ENCODE peak calls at places on chromosomes 7 and 10, in ten cellular contexts. R, N, F, M, X, K, J, V, A and U are unnamed samples.

GRCh38 chr7:40850017-40850416 is 715.2 kb downstream of the SUGCT start:
- DNase-seq in M (no peak), F (no peak), N (no peak), V (no peak), A (no peak), K (no peak), X (no peak), R (no peak), J (no peak), U (no peak)

GRCh38 chr10:35874326-35875070 is 232.4 kb upstream of the FZD8 start:
- DNase-seq in M (no peak), F (no peak), J (no peak), A (no peak), X (no peak), V (no peak), K (no peak), R (no peak), N (no peak), U (no peak)

GRCh38 chr7:27176343-27176731 is 2.2 kb upstream of the HOXA10 start:
- DNase-seq in V (peak), N (no peak), A (no peak), J (peak), K (no peak), M (peak), F (peak), X (no peak), R (no peak), U (peak)

GRCh38 chr7:112504093-112504695 is 23.4 kb downstream of the LSMEM1 start:
- DNase-seq in V (no peak), N (no peak), R (no peak), K (no peak), X (no peak), J (no peak), A (no peak), M (no peak), F (no peak), U (no peak)

GRCh38 chr7:23759556-23760391 is 49.8 kb downstream of the STK31 start:
- DNase-seq in F (no peak), A (no peak), V (no peak), N (no peak), M (no peak), J (no peak), R (peak), X (no peak), K (no peak), U (no peak)

GRCh38 chr7:66837007-66837406 is 84.0 kb upstream of the TMEM248 start:
- DNase-seq in R (no peak), K (no peak), F (peak), M (peak), V (no peak), N (no peak), A (no peak), X (no peak), J (no peak), U (no peak)

GRCh38 chr7:140723002-140723401 is 26.5 kb downstream of the NDUFB2 start:
- DNase-seq in A (no peak), V (no peak), X (no peak), M (no peak), K (no peak), F (no peak), R (no peak), N (no peak), J (no peak), U (no peak)

GRCh38 chr10:120833222-120833928 is 17.8 kb upstream of the WDR11 start:
- DNase-seq in R (no peak), A (no peak), V (no peak), K (no peak), F (no peak), N (no peak), M (no peak), X (no peak), J (no peak), U (no peak)

GRCh38 chr7:47669178-47669878 is 87.4 kb upstream of the TNS3 start:
- DNase-seq in N (peak), X (no peak), K (peak), M (peak), A (peak), J (peak), R (peak), F (peak), V (peak), U (no peak)

GRCh38 chr7:18004372-18004771 is 23.3 kb downstream of the PRPS1L1 start:
- DNase-seq in F (no peak), N (no peak), M (no peak), R (no peak), V (no peak), A (no peak), K (no peak), J (no peak), X (no peak), U (no peak)

GRCh38 chr10:79286318-79286951 is 60.8 kb upstream of the PPIF start:
- DNase-seq in X (no peak), A (peak), V (peak), J (peak), N (no peak), M (peak), F (peak), K (no peak), R (no peak), U (no peak)

GRCh38 chr10:102504179-102504975 is 605 bp downstream of the SUFU start:
- DNase-seq in N (no peak), M (peak), X (peak), R (no peak), J (peak), F (peak), K (no peak), A (peak), V (peak), U (peak)

GRCh38 chr7:155579565-155579964 is 33.2 kb upstream of the CNPY1 start:
- DNase-seq in F (peak), A (no peak), N (no peak), V (no peak), M (no peak), K (no peak), J (peak), X (no peak), R (no peak), U (no peak)

GRCh38 chr10:33706746-33707145 is 372.3 kb upstream of the NRP1 start:
- DNase-seq in R (no peak), N (no peak), M (no peak), F (no peak), V (no peak), K (peak), J (no peak), A (no peak), X (no peak), U (no peak)

GRCh38 chr7:95590387-95591248 is 5.7 kb downstream of the PDK4 start:
- DNase-seq in N (no peak), V (no peak), R (no peak), A (no peak), M (no peak), X (no peak), K (no peak), J (no peak), F (no peak), U (no peak)

GRCh38 chr10:94224656-94225055 is 138.1 kb downstream of the NOC3L start:
- DNase-seq in V (no peak), K (no peak), M (no peak), R (peak), X (no peak), J (no peak), N (no peak), A (no peak), F (no peak), U (no peak)

GRCh38 chr7:132002343-132002968 is 446.0 kb upstream of the PODXL start:
- DNase-seq in X (no peak), K (no peak), M (no peak), J (no peak), F (no peak), V (no peak), R (no peak), N (no peak), A (no peak), U (no peak)

GRCh38 chr7:84722086-84722485 is 464.8 kb downstream of the SEMA3D start:
- DNase-seq in N (no peak), A (no peak), M (no peak), X (no peak), V (no peak), F (no peak), J (no peak), R (no peak), K (no peak), U (no peak)

GRCh38 chr7:90655566-90655965 is 59.4 kb downstream of the CDK14 start:
- DNase-seq in K (no peak), R (peak), N (no peak), M (no peak), V (no peak), J (no peak), A (no peak), X (no peak), F (no peak), U (no peak)

GRCh38 chr7:121777672-121778071 is 95.3 kb upstream of the PTPRZ1 start:
- DNase-seq in X (no peak), N (no peak), R (no peak), K (no peak), M (no peak), A (no peak), J (no peak), V (no peak), F (no peak), U (no peak)

GRCh38 chr7:40586197-40586596 is 451.4 kb downstream of the SUGCT start:
- DNase-seq in F (no peak), J (no peak), N (no peak), R (peak), V (no peak), A (no peak), K (no peak), M (no peak), X (no peak), U (no peak)

GRCh38 chr10:4849042-4849402 is 23.0 kb downstream of the AKR1E2 start:
- DNase-seq in N (no peak), X (no peak), F (no peak), J (no peak), M (no peak), R (no peak), A (no peak), K (no peak), V (no peak), U (no peak)

GRCh38 chr10:4073912-4074311 is 288.9 kb upstream of the KLF6 start:
- DNase-seq in R (peak), V (no peak), M (no peak), N (no peak), A (no peak), F (no peak), J (peak), K (no peak), X (no peak), U (no peak)

GRCh38 chr10:117165557-117166419 is 27.7 kb upstream of the VAX1 start:
- DNase-seq in V (no peak), X (peak), A (no peak), K (no peak), M (peak), N (no peak), F (no peak), R (no peak), J (no peak), U (peak)

GRCh38 chr7:4631664-4632171 is 50.4 kb upstream of the FOXK1 start:
- DNase-seq in R (peak), A (peak), M (peak), J (peak), X (peak), F (peak), K (peak), N (peak), V (peak), U (peak)

GRCh38 chr10:16310440-16310839 is 126.4 kb upstream of the PTER start:
- DNase-seq in V (no peak), R (no peak), K (no peak), M (no peak), N (no peak), F (no peak), A (no peak), X (no peak), J (no peak), U (no peak)

GRCh38 chr10:16316733-16317132 is 120.1 kb upstream of the PTER start:
- DNase-seq in V (no peak), J (no peak), N (no peak), F (no peak), X (no peak), M (no peak), K (no peak), R (no peak), A (no peak), U (no peak)

GRCh38 chr10:16314259-16314658 is 122.6 kb upstream of the PTER start:
- DNase-seq in R (no peak), K (no peak), F (no peak), M (no peak), N (no peak), J (no peak), X (no peak), V (no peak), A (no peak), U (no peak)
- TF ChIP-seq CTCF in R (peak), K (no peak), F (no peak), M (no peak), N (no peak), J (peak), X (no peak), V (no peak), A (no peak), U (no peak)

GRCh38 chr10:48838830-48839229 is 100.8 kb downstream of the LRRC18 start:
- DNase-seq in R (no peak), N (no peak), M (no peak), K (no peak), J (no peak), V (no peak), X (no peak), F (no peak), A (no peak), U (no peak)
- TF ChIP-seq CTCF in R (no peak), N (no peak), M (no peak), K (no peak), J (no peak), V (no peak), X (no peak), F (no peak), A (no peak), U (no peak)

GRCh38 chr7:68509054-68509453 is 1089.2 kb upstream of the AUTS2 start:
- DNase-seq in R (no peak), V (no peak), N (no peak), X (no peak), M (no peak), F (no peak), K (no peak), J (no peak), A (no peak), U (no peak)

GRCh38 chr7:68504766-68505165 is 1093.5 kb upstream of the AUTS2 start:
- DNase-seq in F (no peak), V (no peak), A (no peak), R (no peak), M (no peak), N (no peak), K (no peak), X (no peak), J (no peak), U (no peak)

GRCh38 chr7:68507644-68508043 is 1090.6 kb upstream of the AUTS2 start:
- DNase-seq in V (no peak), N (no peak), J (no peak), X (no peak), F (no peak), A (no peak), M (no peak), K (no peak), R (no peak), U (no peak)

GRCh38 chr7:68503400-68503799 is 1094.9 kb upstream of the AUTS2 start:
- DNase-seq in N (no peak), R (no peak), J (no peak), F (no peak), A (no peak), X (no peak), V (no peak), M (no peak), K (no peak), U (no peak)

GRCh38 chr7:68505721-68506120 is 1092.6 kb upstream of the AUTS2 start:
- DNase-seq in J (no peak), K (no peak), X (no peak), V (no peak), R (no peak), M (no peak), A (no peak), F (no peak), N (no peak), U (no peak)
- TF ChIP-seq CTCF in J (no peak), K (no peak), X (no peak), V (no peak), R (no peak), M (no peak), A (no peak), F (no peak), N (no peak), U (no peak)

GRCh38 chr10:86644412-86645110 is 9.8 kb upstream of the OPN4 start:
- DNase-seq in F (peak), V (no peak), J (no peak), A (no peak), N (no peak), R (no peak), X (no peak), M (no peak), K (no peak), U (no peak)
- TF ChIP-seq CTCF in F (no peak), V (no peak), J (peak), A (peak), N (no peak), R (no peak), X (peak), M (no peak), K (peak), U (peak)

DNA sequence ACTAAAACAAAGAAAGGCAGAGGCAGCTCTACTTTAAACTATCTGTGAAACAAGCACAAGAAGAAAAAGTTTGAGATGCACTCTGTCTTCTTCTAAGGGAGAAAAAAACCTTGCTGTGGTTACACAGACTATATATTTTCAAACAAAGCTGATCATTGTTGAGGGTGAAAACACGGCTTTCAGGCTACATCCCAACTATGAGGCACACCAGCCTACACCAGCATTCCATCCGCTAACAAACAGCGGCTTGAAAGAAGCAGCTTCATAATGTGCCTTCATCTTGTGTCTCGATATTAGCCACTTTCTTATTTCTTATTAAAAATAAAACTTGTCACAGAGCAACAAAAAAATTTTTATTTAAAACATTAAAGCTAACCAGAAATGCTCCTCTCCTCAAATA is 79.1 kb downstream of the USP6NL start:
- DNase-seq in A (no peak), R (no peak), K (no peak), N (no peak), J (no peak), V (no peak), F (no peak), X (no peak), M (no peak), U (no peak)
- TF ChIP-seq CTCF in A (no peak), R (no peak), K (no peak), N (no peak), J (no peak), V (no peak), F (no peak), X (no peak), M (no peak), U (no peak)

DNA sequence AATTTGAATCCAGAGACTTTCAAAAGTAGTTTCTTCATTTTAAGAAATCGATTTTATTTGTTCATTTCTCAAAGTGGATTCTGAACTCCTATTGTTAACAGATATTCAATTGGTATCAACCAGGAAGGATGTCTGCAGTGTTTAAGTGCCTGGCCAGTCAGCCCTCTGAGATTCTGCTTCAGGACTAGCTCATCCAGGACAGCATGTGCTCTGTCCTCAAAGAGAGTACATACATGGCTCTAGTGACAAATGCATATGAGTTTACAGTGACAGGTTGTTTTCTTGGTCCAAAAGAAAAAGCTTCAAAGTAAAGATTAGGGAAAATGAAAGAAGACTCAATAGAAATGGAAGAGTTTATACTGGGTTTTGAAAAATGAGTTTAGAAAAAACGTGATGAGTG is 8.4 kb upstream of the PTN start:
- DNase-seq in X (no peak), J (no peak), K (no peak), N (no peak), M (no peak), A (no peak), R (no peak), F (no peak), V (no peak), U (no peak)
- TF ChIP-seq CTCF in X (no peak), J (no peak), K (no peak), N (no peak), M (no peak), A (no peak), R (no peak), F (no peak), V (no peak), U (no peak)

GRCh38 chr7:8823486-8823885 is 390.1 kb downstream of the NXPH1 start:
- DNase-seq in V (no peak), F (no peak), A (no peak), N (no peak), M (no peak), X (no peak), K (no peak), R (no peak), J (no peak), U (no peak)
- TF ChIP-seq CTCF in V (no peak), F (no peak), A (no peak), N (no peak), M (no peak), X (no peak), K (no peak), R (no peak), J (no peak), U (no peak)

GRCh38 chr10:58017719-58018367 is 249.9 kb downstream of the IPMK start:
- DNase-seq in A (no peak), R (peak), F (no peak), X (no peak), J (no peak), N (no peak), V (no peak), M (no peak), K (peak), U (no peak)
- TF ChIP-seq CTCF in A (no peak), R (no peak), F (no peak), X (no peak), J (no peak), N (no peak), V (no peak), M (no peak), K (peak), U (no peak)